ENCODE peak calls at places on chromosomes 5 and 9, in four cellular contexts. One of them, this sample, is unnamed.

GRCh38 chr9:23774266-23774665 is 51.8 kb downstream of the ELAVL2 start:
- DNase-seq in HEK293T: no peak
- DNase-seq in K562: no peak
- DNase-seq in HepG2: no peak
- DNase-seq in this sample: no peak

GRCh38 chr5:133928690-133929393 is 39.6 kb downstream of the C5orf15 start:
- DNase-seq in HepG2: no peak
- DNase-seq in K562: no peak
- DNase-seq in HEK293T: no peak
- DNase-seq in this sample: no peak

GRCh38 chr5:145464194-145464593 is 370.9 kb downstream of the PRELID2 start:
- DNase-seq in HEK293T: no peak
- DNase-seq in K562: no peak
- DNase-seq in HepG2: no peak
- DNase-seq in this sample: no peak

GRCh38 chr5:111703662-111704061 is 53.3 kb downstream of the NREP start:
- DNase-seq in HEK293T: no peak
- DNase-seq in HepG2: no peak
- DNase-seq in K562: no peak
- DNase-seq in this sample: no peak

GRCh38 chr5:66779535-66779934 is 183.3 kb downstream of the MAST4 start:
- DNase-seq in HEK293T: no peak
- DNase-seq in HepG2: no peak
- DNase-seq in K562: no peak
- DNase-seq in this sample: no peak

GRCh38 chr9:38224941-38225340 is 155.9 kb upstream of the SHB start:
- DNase-seq in HEK293T: no peak
- DNase-seq in HepG2: no peak
- DNase-seq in K562: no peak
- DNase-seq in this sample: no peak

GRCh38 chr9:38227061-38227540 is 158.1 kb upstream of the SHB start:
- DNase-seq in HepG2: peak
- DNase-seq in K562: peak
- DNase-seq in HEK293T: peak
- DNase-seq in this sample: peak

GRCh38 chr9:133119461-133120342 is 1.3 kb downstream of the RALGDS start:
- DNase-seq in K562: no peak
- DNase-seq in HEK293T: no peak
- DNase-seq in HepG2: no peak
- DNase-seq in this sample: no peak

GRCh38 chr5:170393235-170393634 is 4.1 kb upstream of the KCNMB1 start:
- DNase-seq in HepG2: no peak
- DNase-seq in HEK293T: no peak
- DNase-seq in K562: no peak
- DNase-seq in this sample: no peak

GRCh38 chr5:97042981-97043380 is 99.4 kb downstream of the LIX1 start:
- DNase-seq in HepG2: no peak
- DNase-seq in K562: no peak
- DNase-seq in HEK293T: no peak
- DNase-seq in this sample: no peak

GRCh38 chr9:70587143-70587710 is 172.8 kb upstream of the KLF9 start:
- DNase-seq in K562: no peak
- DNase-seq in HepG2: no peak
- DNase-seq in HEK293T: no peak
- DNase-seq in this sample: no peak

GRCh38 chr5:78757269-78758053 is 108.9 kb upstream of the LHFPL2 start:
- DNase-seq in HepG2: peak
- DNase-seq in K562: no peak
- DNase-seq in HEK293T: no peak
- DNase-seq in this sample: no peak

GRCh38 chr5:113806823-113807222 is 293.3 kb downstream of the YTHDC2 start:
- DNase-seq in HepG2: no peak
- DNase-seq in K562: no peak
- DNase-seq in HEK293T: no peak
- DNase-seq in this sample: no peak

GRCh38 chr9:37191403-37192089 is 71.2 kb downstream of the ZCCHC7 start:
- DNase-seq in K562: peak
- DNase-seq in HepG2: no peak
- DNase-seq in HEK293T: no peak
- DNase-seq in this sample: no peak
- TF ChIP-seq ELF4 in K562: no peak
- TF ChIP-seq ELF4 in HepG2: no peak
- TF ChIP-seq ELF4 in HEK293T: no peak
- TF ChIP-seq ELF4 in this sample: no peak

DNA sequence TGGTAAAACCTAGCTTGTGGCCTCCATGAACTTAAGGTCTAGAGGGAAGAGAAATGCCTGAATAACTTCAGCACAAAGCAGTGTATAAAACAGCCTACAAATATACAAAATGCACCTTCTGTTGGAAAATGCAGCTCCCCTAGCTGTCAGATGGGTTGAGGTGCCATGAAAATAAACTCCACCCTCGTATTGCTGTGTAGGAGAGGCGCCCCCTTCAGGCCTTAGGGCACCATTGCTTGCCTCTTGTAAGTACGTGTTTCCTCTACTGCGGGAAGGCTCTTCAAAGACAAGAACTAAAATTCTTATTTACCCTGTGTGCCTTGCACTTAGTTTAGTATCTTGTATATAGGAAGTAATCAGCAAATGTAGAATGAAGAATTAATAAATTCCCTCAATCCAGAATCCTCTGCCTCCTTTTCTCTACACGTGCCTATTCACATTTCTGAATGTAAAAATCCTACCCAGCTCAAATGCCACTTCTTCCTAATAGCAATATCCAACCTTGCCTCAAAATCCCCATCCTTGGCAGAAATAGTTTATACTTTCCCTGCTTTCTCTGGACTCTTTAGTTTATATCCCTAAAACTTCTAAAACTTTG is 393.7 kb upstream of the PDE4D start:
- DNase-seq in HepG2: peak
- DNase-seq in HEK293T: peak
- DNase-seq in K562: peak
- DNase-seq in this sample: peak
- TF ChIP-seq ELF4 in HepG2: no peak
- TF ChIP-seq ELF4 in HEK293T: no peak
- TF ChIP-seq ELF4 in K562: no peak
- TF ChIP-seq ELF4 in this sample: no peak

GRCh38 chr5:74798977-74799911 is 32.2 kb downstream of the NSA2 start:
- DNase-seq in HEK293T: no peak
- DNase-seq in HepG2: peak
- DNase-seq in K562: no peak
- DNase-seq in this sample: no peak
- TF ChIP-seq ELF4 in HEK293T: no peak
- TF ChIP-seq ELF4 in HepG2: no peak
- TF ChIP-seq ELF4 in K562: no peak
- TF ChIP-seq ELF4 in this sample: no peak

GRCh38 chr5:56852228-56853000 is 37.1 kb downstream of the MAP3K1 start:
- DNase-seq in K562: no peak
- DNase-seq in HEK293T: no peak
- DNase-seq in HepG2: no peak
- DNase-seq in this sample: no peak

GRCh38 chr5:56851258-56851941 is 36.1 kb downstream of the MAP3K1 start:
- DNase-seq in HepG2: no peak
- DNase-seq in HEK293T: no peak
- DNase-seq in K562: no peak
- DNase-seq in this sample: no peak

GRCh38 chr5:56848206-56848605 is 32.9 kb downstream of the MAP3K1 start:
- DNase-seq in K562: no peak
- DNase-seq in HepG2: no peak
- DNase-seq in HEK293T: no peak
- DNase-seq in this sample: no peak

GRCh38 chr5:56849671-56850070 is 34.3 kb downstream of the MAP3K1 start:
- DNase-seq in HEK293T: no peak
- DNase-seq in K562: no peak
- DNase-seq in HepG2: no peak
- DNase-seq in this sample: no peak

GRCh38 chr5:56850423-56850822 is 35.1 kb downstream of the MAP3K1 start:
- DNase-seq in K562: no peak
- DNase-seq in HepG2: no peak
- DNase-seq in HEK293T: no peak
- DNase-seq in this sample: no peak
- TF ChIP-seq ELF4 in K562: no peak
- TF ChIP-seq ELF4 in HepG2: no peak
- TF ChIP-seq ELF4 in HEK293T: no peak
- TF ChIP-seq ELF4 in this sample: no peak

This sample was measured in WTC11.